ENCODE peak calls at places on chromosome 15, in ten cellular contexts. One of them, this sample, is unnamed.

GRCh38 chr15:77531191-77532000 is 101.3 kb downstream of the LINGO1 start:
- DNase-seq in foreskin fibroblast: no peak
- DNase-seq in H4: no peak
- DNase-seq in stimulated activated CD8-positive, alpha-beta memory T cell treated with anti-CD3 and anti-CD28 coated beads, Interleukin-7, amount 100 ng/mL, for 1 hour: no peak
- DNase-seq in GM19239: no peak
- DNase-seq in effector memory CD4-positive, alpha-beta T cell: no peak
- DNase-seq in stimulated activated CD4-positive, alpha-beta T cell treated with anti-CD3 and anti-CD28 coated beads, TNF-alpha, amount 100 ng/mL, for 4 hours: no peak
- DNase-seq in substantia nigra: no peak
- DNase-seq in lung: no peak
- DNase-seq in NCI-H774: no peak
- DNase-seq in this sample: no peak

GRCh38 chr15:92614791-92615785 is 40.5 kb downstream of the FAM174B start:
- DNase-seq in foreskin fibroblast: no peak
- DNase-seq in H4: no peak
- DNase-seq in stimulated activated CD8-positive, alpha-beta memory T cell treated with anti-CD3 and anti-CD28 coated beads, Interleukin-7, amount 100 ng/mL, for 1 hour: no peak
- DNase-seq in GM19239: no peak
- DNase-seq in effector memory CD4-positive, alpha-beta T cell: no peak
- DNase-seq in stimulated activated CD4-positive, alpha-beta T cell treated with anti-CD3 and anti-CD28 coated beads, TNF-alpha, amount 100 ng/mL, for 4 hours: no peak
- DNase-seq in substantia nigra: no peak
- DNase-seq in lung: no peak
- DNase-seq in NCI-H774: no peak
- DNase-seq in this sample: no peak

GRCh38 chr15:84747423-84748273 is 744 bp upstream of the ZNF592 start:
- DNase-seq in foreskin fibroblast: peak; percentile 79
- DNase-seq in H4: peak; percentile 43
- DNase-seq in stimulated activated CD8-positive, alpha-beta memory T cell treated with anti-CD3 and anti-CD28 coated beads, Interleukin-7, amount 100 ng/mL, for 1 hour: peak; percentile 43
- DNase-seq in GM19239: peak; percentile 28
- DNase-seq in effector memory CD4-positive, alpha-beta T cell: peak; percentile 67
- DNase-seq in stimulated activated CD4-positive, alpha-beta T cell treated with anti-CD3 and anti-CD28 coated beads, TNF-alpha, amount 100 ng/mL, for 4 hours: peak; percentile 40
- DNase-seq in substantia nigra: peak; percentile 83
- DNase-seq in lung: peak; percentile 80
- DNase-seq in NCI-H774: peak; percentile 57
- DNase-seq in this sample: no peak

GRCh38 chr15:100705065-100705464 is 102.7 kb downstream of the ASB7 start:
- DNase-seq in foreskin fibroblast: no peak
- DNase-seq in H4: no peak
- DNase-seq in stimulated activated CD8-positive, alpha-beta memory T cell treated with anti-CD3 and anti-CD28 coated beads, Interleukin-7, amount 100 ng/mL, for 1 hour: no peak
- DNase-seq in GM19239: no peak
- DNase-seq in effector memory CD4-positive, alpha-beta T cell: no peak
- DNase-seq in stimulated activated CD4-positive, alpha-beta T cell treated with anti-CD3 and anti-CD28 coated beads, TNF-alpha, amount 100 ng/mL, for 4 hours: no peak
- DNase-seq in substantia nigra: no peak
- DNase-seq in lung: no peak
- DNase-seq in NCI-H774: no peak
- DNase-seq in this sample: no peak

GRCh38 chr15:61917457-61917856 is 142.8 kb downstream of the VPS13C start:
- DNase-seq in foreskin fibroblast: peak; percentile 4
- DNase-seq in H4: no peak
- DNase-seq in stimulated activated CD8-positive, alpha-beta memory T cell treated with anti-CD3 and anti-CD28 coated beads, Interleukin-7, amount 100 ng/mL, for 1 hour: no peak
- DNase-seq in GM19239: no peak
- DNase-seq in effector memory CD4-positive, alpha-beta T cell: no peak
- DNase-seq in stimulated activated CD4-positive, alpha-beta T cell treated with anti-CD3 and anti-CD28 coated beads, TNF-alpha, amount 100 ng/mL, for 4 hours: no peak
- DNase-seq in substantia nigra: no peak
- DNase-seq in lung: no peak
- DNase-seq in NCI-H774: no peak
- DNase-seq in this sample: no peak

GRCh38 chr15:74828835-74829234 is 2.4 kb downstream of the CPLX3 start:
- DNase-seq in foreskin fibroblast: no peak
- DNase-seq in H4: no peak
- DNase-seq in stimulated activated CD8-positive, alpha-beta memory T cell treated with anti-CD3 and anti-CD28 coated beads, Interleukin-7, amount 100 ng/mL, for 1 hour: no peak
- DNase-seq in GM19239: no peak
- DNase-seq in effector memory CD4-positive, alpha-beta T cell: no peak
- DNase-seq in stimulated activated CD4-positive, alpha-beta T cell treated with anti-CD3 and anti-CD28 coated beads, TNF-alpha, amount 100 ng/mL, for 4 hours: no peak
- DNase-seq in substantia nigra: no peak
- DNase-seq in lung: no peak
- DNase-seq in NCI-H774: peak; percentile 23
- DNase-seq in this sample: no peak

GRCh38 chr15:95799286-95800187 is 531.0 kb upstream of the NR2F2 start:
- DNase-seq in foreskin fibroblast: peak; percentile 83
- DNase-seq in H4: peak; percentile 64
- DNase-seq in stimulated activated CD8-positive, alpha-beta memory T cell treated with anti-CD3 and anti-CD28 coated beads, Interleukin-7, amount 100 ng/mL, for 1 hour: no peak
- DNase-seq in GM19239: no peak
- DNase-seq in effector memory CD4-positive, alpha-beta T cell: no peak
- DNase-seq in stimulated activated CD4-positive, alpha-beta T cell treated with anti-CD3 and anti-CD28 coated beads, TNF-alpha, amount 100 ng/mL, for 4 hours: no peak
- DNase-seq in substantia nigra: no peak
- DNase-seq in lung: no peak
- DNase-seq in NCI-H774: no peak
- DNase-seq in this sample: peak; percentile 18

GRCh38 chr15:99619712-99620111 is 53.9 kb downstream of the MEF2A start:
- DNase-seq in foreskin fibroblast: no peak
- DNase-seq in H4: no peak
- DNase-seq in stimulated activated CD8-positive, alpha-beta memory T cell treated with anti-CD3 and anti-CD28 coated beads, Interleukin-7, amount 100 ng/mL, for 1 hour: no peak
- DNase-seq in GM19239: no peak
- DNase-seq in effector memory CD4-positive, alpha-beta T cell: no peak
- DNase-seq in stimulated activated CD4-positive, alpha-beta T cell treated with anti-CD3 and anti-CD28 coated beads, TNF-alpha, amount 100 ng/mL, for 4 hours: no peak
- DNase-seq in substantia nigra: no peak
- DNase-seq in lung: no peak
- DNase-seq in NCI-H774: no peak
- DNase-seq in this sample: no peak

GRCh38 chr15:100738614-100739013 is 136.2 kb downstream of the ASB7 start:
- DNase-seq in foreskin fibroblast: no peak
- DNase-seq in H4: no peak
- DNase-seq in stimulated activated CD8-positive, alpha-beta memory T cell treated with anti-CD3 and anti-CD28 coated beads, Interleukin-7, amount 100 ng/mL, for 1 hour: no peak
- DNase-seq in GM19239: no peak
- DNase-seq in effector memory CD4-positive, alpha-beta T cell: no peak
- DNase-seq in stimulated activated CD4-positive, alpha-beta T cell treated with anti-CD3 and anti-CD28 coated beads, TNF-alpha, amount 100 ng/mL, for 4 hours: no peak
- DNase-seq in substantia nigra: no peak
- DNase-seq in lung: no peak
- DNase-seq in NCI-H774: no peak
- DNase-seq in this sample: no peak

GRCh38 chr15:92158426-92158825 is 235.3 kb upstream of the ST8SIA2 start:
- DNase-seq in foreskin fibroblast: no peak
- DNase-seq in H4: no peak
- DNase-seq in stimulated activated CD8-positive, alpha-beta memory T cell treated with anti-CD3 and anti-CD28 coated beads, Interleukin-7, amount 100 ng/mL, for 1 hour: peak; percentile 4
- DNase-seq in GM19239: no peak
- DNase-seq in effector memory CD4-positive, alpha-beta T cell: peak; percentile 3
- DNase-seq in stimulated activated CD4-positive, alpha-beta T cell treated with anti-CD3 and anti-CD28 coated beads, TNF-alpha, amount 100 ng/mL, for 4 hours: peak; percentile 6
- DNase-seq in substantia nigra: no peak
- DNase-seq in lung: no peak
- DNase-seq in NCI-H774: no peak
- DNase-seq in this sample: no peak

GRCh38 chr15:41969851-41970431 is 2.4 kb downstream of the EHD4 start:
- DNase-seq in foreskin fibroblast: no peak
- DNase-seq in H4: no peak
- DNase-seq in stimulated activated CD8-positive, alpha-beta memory T cell treated with anti-CD3 and anti-CD28 coated beads, Interleukin-7, amount 100 ng/mL, for 1 hour: no peak
- DNase-seq in GM19239: peak; percentile 24
- DNase-seq in effector memory CD4-positive, alpha-beta T cell: peak; percentile 59
- DNase-seq in stimulated activated CD4-positive, alpha-beta T cell treated with anti-CD3 and anti-CD28 coated beads, TNF-alpha, amount 100 ng/mL, for 4 hours: no peak
- DNase-seq in substantia nigra: no peak
- DNase-seq in lung: no peak
- DNase-seq in NCI-H774: no peak
- DNase-seq in this sample: no peak

GRCh38 chr15:40372966-40373365 is 9.6 kb upstream of the KNSTRN start:
- DNase-seq in foreskin fibroblast: peak; percentile 50
- DNase-seq in H4: no peak
- DNase-seq in stimulated activated CD8-positive, alpha-beta memory T cell treated with anti-CD3 and anti-CD28 coated beads, Interleukin-7, amount 100 ng/mL, for 1 hour: no peak
- DNase-seq in GM19239: no peak
- DNase-seq in effector memory CD4-positive, alpha-beta T cell: no peak
- DNase-seq in stimulated activated CD4-positive, alpha-beta T cell treated with anti-CD3 and anti-CD28 coated beads, TNF-alpha, amount 100 ng/mL, for 4 hours: no peak
- DNase-seq in substantia nigra: no peak
- DNase-seq in lung: no peak
- DNase-seq in NCI-H774: no peak
- DNase-seq in this sample: no peak

GRCh38 chr15:90072978-90073640 is 29.2 kb downstream of the IDH2 start:
- DNase-seq in foreskin fibroblast: no peak
- DNase-seq in H4: no peak
- DNase-seq in stimulated activated CD8-positive, alpha-beta memory T cell treated with anti-CD3 and anti-CD28 coated beads, Interleukin-7, amount 100 ng/mL, for 1 hour: no peak
- DNase-seq in GM19239: no peak
- DNase-seq in effector memory CD4-positive, alpha-beta T cell: no peak
- DNase-seq in stimulated activated CD4-positive, alpha-beta T cell treated with anti-CD3 and anti-CD28 coated beads, TNF-alpha, amount 100 ng/mL, for 4 hours: no peak
- DNase-seq in substantia nigra: no peak
- DNase-seq in lung: no peak
- DNase-seq in NCI-H774: no peak
- DNase-seq in this sample: no peak